ENCODE peak calls at places on chromosomes 5 and 9, in eight cellular contexts. One of them, this sample, is unnamed.

GRCh38 chr9:130263601-130264413 is 1.8 kb upstream of the HMCN2 start:
- DNase-seq in NCI-H1048: no peak
- DNase-seq in NCI-H1436: no peak
- DNase-seq in tibial artery: peak
- DNase-seq in T-helper 17 cell: no peak
- DNase-seq in COR-L47: peak
- DNase-seq in NCI-H774: no peak
- DNase-seq in HuH-7.5: peak
- DNase-seq in this sample: no peak

GRCh38 chr5:72210913-72211670 is 103.8 kb downstream of the MAP1B start:
- DNase-seq in COR-L47: no peak
- DNase-seq in T-helper 17 cell: no peak
- DNase-seq in NCI-H1048: no peak
- DNase-seq in HuH-7.5: no peak
- DNase-seq in NCI-H774: no peak
- DNase-seq in NCI-H1436: no peak
- DNase-seq in tibial artery: peak
- DNase-seq in this sample: no peak

GRCh38 chr5:80185095-80185494 is 70.8 kb downstream of the SERINC5 start:
- DNase-seq in NCI-H1436: no peak
- DNase-seq in NCI-H774: no peak
- DNase-seq in NCI-H1048: no peak
- DNase-seq in COR-L47: no peak
- DNase-seq in tibial artery: no peak
- DNase-seq in T-helper 17 cell: no peak
- DNase-seq in HuH-7.5: no peak
- DNase-seq in this sample: no peak

GRCh38 chr9:94882953-94883641 is 156.6 kb downstream of the AOPEP start:
- DNase-seq in HuH-7.5: no peak
- DNase-seq in tibial artery: no peak
- DNase-seq in NCI-H1048: no peak
- DNase-seq in T-helper 17 cell: no peak
- DNase-seq in NCI-H774: no peak
- DNase-seq in NCI-H1436: no peak
- DNase-seq in COR-L47: peak
- DNase-seq in this sample: no peak

GRCh38 chr5:93164690-93165089 is 416.3 kb downstream of the NR2F1-AS1 start:
- DNase-seq in COR-L47: peak
- DNase-seq in T-helper 17 cell: no peak
- DNase-seq in NCI-H1436: no peak
- DNase-seq in tibial artery: no peak
- DNase-seq in NCI-H774: no peak
- DNase-seq in HuH-7.5: no peak
- DNase-seq in NCI-H1048: no peak
- DNase-seq in this sample: no peak

GRCh38 chr5:168207450-168208029 is 83.9 kb upstream of the WWC1 start:
- DNase-seq in tibial artery: no peak
- DNase-seq in HuH-7.5: no peak
- DNase-seq in NCI-H1048: no peak
- DNase-seq in T-helper 17 cell: no peak
- DNase-seq in NCI-H774: no peak
- DNase-seq in NCI-H1436: no peak
- DNase-seq in COR-L47: no peak
- DNase-seq in this sample: no peak

GRCh38 chr9:124054671-124055212 is 43.2 kb downstream of the LHX2 start:
- DNase-seq in tibial artery: no peak
- DNase-seq in T-helper 17 cell: no peak
- DNase-seq in HuH-7.5: no peak
- DNase-seq in COR-L47: no peak
- DNase-seq in NCI-H1048: no peak
- DNase-seq in NCI-H774: no peak
- DNase-seq in NCI-H1436: peak
- DNase-seq in this sample: peak

GRCh38 chr5:60595183-60595582 is 104.8 kb downstream of the DEPDC1B start:
- DNase-seq in COR-L47: no peak
- DNase-seq in T-helper 17 cell: no peak
- DNase-seq in NCI-H774: no peak
- DNase-seq in NCI-H1436: no peak
- DNase-seq in HuH-7.5: no peak
- DNase-seq in NCI-H1048: no peak
- DNase-seq in tibial artery: no peak
- DNase-seq in this sample: no peak

GRCh38 chr5:79845448-79846197 is 145.4 kb downstream of the MTX3 start:
- DNase-seq in T-helper 17 cell: no peak
- DNase-seq in NCI-H1436: no peak
- DNase-seq in tibial artery: no peak
- DNase-seq in HuH-7.5: no peak
- DNase-seq in NCI-H774: no peak
- DNase-seq in COR-L47: no peak
- DNase-seq in NCI-H1048: no peak
- DNase-seq in this sample: no peak

GRCh38 chr5:127077346-127077745 is 4.0 kb upstream of the C5orf63 start:
- DNase-seq in NCI-H1048: no peak
- DNase-seq in T-helper 17 cell: no peak
- DNase-seq in NCI-H1436: no peak
- DNase-seq in NCI-H774: no peak
- DNase-seq in tibial artery: no peak
- DNase-seq in COR-L47: no peak
- DNase-seq in HuH-7.5: no peak
- DNase-seq in this sample: no peak

GRCh38 chr5:112735702-112736101 is 2.0 kb upstream of the APC start:
- DNase-seq in NCI-H774: no peak
- DNase-seq in NCI-H1048: no peak
- DNase-seq in COR-L47: no peak
- DNase-seq in T-helper 17 cell: no peak
- DNase-seq in NCI-H1436: no peak
- DNase-seq in HuH-7.5: no peak
- DNase-seq in tibial artery: no peak
- DNase-seq in this sample: no peak

GRCh38 chr9:137878146-137878941 is 762 bp downstream of the CACNA1B start:
- DNase-seq in T-helper 17 cell: peak
- DNase-seq in COR-L47: no peak
- DNase-seq in NCI-H1436: peak
- DNase-seq in NCI-H774: no peak
- DNase-seq in HuH-7.5: no peak
- DNase-seq in tibial artery: no peak
- DNase-seq in NCI-H1048: no peak
- DNase-seq in this sample: peak

GRCh38 chr9:89411759-89412158 is 86.2 kb downstream of the SEMA4D start:
- DNase-seq in NCI-H1436: no peak
- DNase-seq in NCI-H1048: no peak
- DNase-seq in COR-L47: no peak
- DNase-seq in HuH-7.5: no peak
- DNase-seq in tibial artery: no peak
- DNase-seq in NCI-H774: no peak
- DNase-seq in T-helper 17 cell: no peak
- DNase-seq in this sample: no peak

GRCh38 chr9:133574791-133575672 is 34.2 kb downstream of the FAM163B start:
- DNase-seq in NCI-H1436: no peak
- DNase-seq in COR-L47: no peak
- DNase-seq in HuH-7.5: no peak
- DNase-seq in T-helper 17 cell: no peak
- DNase-seq in NCI-H1048: no peak
- DNase-seq in NCI-H774: no peak
- DNase-seq in tibial artery: no peak
- DNase-seq in this sample: no peak

GRCh38 chr9:20378851-20379250 is 243.4 kb downstream of the MLLT3 start:
- DNase-seq in NCI-H1436: no peak
- DNase-seq in T-helper 17 cell: no peak
- DNase-seq in NCI-H774: no peak
- DNase-seq in NCI-H1048: no peak
- DNase-seq in HuH-7.5: no peak
- DNase-seq in COR-L47: no peak
- DNase-seq in tibial artery: no peak
- DNase-seq in this sample: no peak

GRCh38 chr5:69432412-69433206 is 17.7 kb downstream of the MARVELD2 start:
- DNase-seq in NCI-H1048: no peak
- DNase-seq in HuH-7.5: no peak
- DNase-seq in tibial artery: no peak
- DNase-seq in T-helper 17 cell: no peak
- DNase-seq in NCI-H774: no peak
- DNase-seq in COR-L47: no peak
- DNase-seq in NCI-H1436: no peak
- DNase-seq in this sample: no peak

GRCh38 chr9:128149951-128150593 is 819 bp downstream of the LCN2 start:
- DNase-seq in tibial artery: no peak
- DNase-seq in HuH-7.5: no peak
- DNase-seq in NCI-H1436: no peak
- DNase-seq in NCI-H774: no peak
- DNase-seq in COR-L47: no peak
- DNase-seq in NCI-H1048: no peak
- DNase-seq in T-helper 17 cell: no peak
- DNase-seq in this sample: no peak

GRCh38 chr9:116073826-116074225 is 79.8 kb upstream of the PAPPA start:
- DNase-seq in NCI-H1048: no peak
- DNase-seq in NCI-H1436: no peak
- DNase-seq in HuH-7.5: no peak
- DNase-seq in tibial artery: no peak
- DNase-seq in T-helper 17 cell: no peak
- DNase-seq in COR-L47: no peak
- DNase-seq in NCI-H774: no peak
- DNase-seq in this sample: no peak

GRCh38 chr9:130027533-130028370 is 15.2 kb downstream of the FNBP1 start:
- DNase-seq in COR-L47: no peak
- DNase-seq in NCI-H1436: no peak
- DNase-seq in tibial artery: no peak
- DNase-seq in NCI-H1048: no peak
- DNase-seq in HuH-7.5: no peak
- DNase-seq in T-helper 17 cell: no peak
- DNase-seq in NCI-H774: no peak
- DNase-seq in this sample: no peak

GRCh38 chr5:173056783-173057061 is 570 bp downstream of the CREBRF start:
- DNase-seq in NCI-H774: peak
- DNase-seq in COR-L47: peak
- DNase-seq in HuH-7.5: peak
- DNase-seq in NCI-H1048: peak
- DNase-seq in tibial artery: no peak
- DNase-seq in T-helper 17 cell: no peak
- DNase-seq in NCI-H1436: peak
- DNase-seq in this sample: peak

GRCh38 chr5:168941901-168942300 is 359.0 kb downstream of the SLIT3 start:
- DNase-seq in T-helper 17 cell: no peak
- DNase-seq in HuH-7.5: no peak
- DNase-seq in tibial artery: no peak
- DNase-seq in NCI-H774: no peak
- DNase-seq in NCI-H1436: no peak
- DNase-seq in COR-L47: no peak
- DNase-seq in NCI-H1048: no peak
- DNase-seq in this sample: no peak

GRCh38 chr5:80957031-80957761 is 3.0 kb upstream of the RASGRF2 start:
- DNase-seq in tibial artery: no peak
- DNase-seq in NCI-H1436: no peak
- DNase-seq in COR-L47: peak
- DNase-seq in NCI-H774: peak
- DNase-seq in T-helper 17 cell: no peak
- DNase-seq in HuH-7.5: no peak
- DNase-seq in NCI-H1048: peak
- DNase-seq in this sample: peak

GRCh38 chr5:102600964-102601363 is 102.2 kb upstream of the SLCO6A1 start:
- DNase-seq in HuH-7.5: no peak
- DNase-seq in NCI-H1436: no peak
- DNase-seq in tibial artery: no peak
- DNase-seq in COR-L47: no peak
- DNase-seq in NCI-H1048: no peak
- DNase-seq in NCI-H774: no peak
- DNase-seq in T-helper 17 cell: no peak
- DNase-seq in this sample: no peak